ENCODE peak calls at places on chromosome 17, in seven cellular contexts. H is MV-4-11; D is anterior cingulate cortex; U is NCI-H748 treated with DMSO at 0.1 percent for 48 hours; Q is GM23338; K is CD8-positive, alpha-beta memory T cell; Y is H54. X is an unnamed sample.

GRCh38 chr17:9252525-9252924 is 231.2 kb downstream of the NTN1 start:
- DNase-seq in H (no peak), D (no peak), U (no peak), Q (no peak), K (no peak), Y (no peak), X (no peak)

GRCh38 chr17:7341842-7342241 is 5.5 kb downstream of the ACAP1 start:
- DNase-seq in H (no peak), D (no peak), U (no peak), Q (no peak), K (peak), Y (no peak), X (no peak)

GRCh38 chr17:15321556-15322250 is 19.7 kb downstream of the TEKT3 start:
- DNase-seq in H (no peak), D (no peak), U (no peak), Q (no peak), K (no peak), Y (no peak), X (no peak)

GRCh38 chr17:37117743-37118142 is 169.0 kb downstream of the AATF start:
- DNase-seq in H (no peak), D (no peak), U (no peak), Q (no peak), K (no peak), Y (no peak), X (no peak)

GRCh38 chr17:47279062-47279801 is 25.6 kb downstream of the ITGB3 start:
- DNase-seq in H (peak), D (no peak), U (no peak), Q (peak), K (no peak), Y (peak), X (peak)

GRCh38 chr17:17406225-17406624 is 70.6 kb upstream of the MED9 start:
- DNase-seq in H (no peak), D (no peak), U (no peak), Q (no peak), K (no peak), Y (no peak), X (no peak)

GRCh38 chr17:394718-395095 is 42.1 kb upstream of the RPH3AL start:
- DNase-seq in H (no peak), D (no peak), U (no peak), Q (no peak), K (no peak), Y (no peak), X (no peak)

GRCh38 chr17:57478433-57478832 is 222.1 kb downstream of the MSI2 start:
- DNase-seq in H (no peak), D (no peak), U (no peak), Q (no peak), K (no peak), Y (no peak), X (no peak)

GRCh38 chr17:18980682-18981384 is 23.7 kb downstream of the FAM83G start:
- DNase-seq in H (no peak), D (no peak), U (no peak), Q (no peak), K (no peak), Y (no peak), X (no peak)

GRCh38 chr17:50263293-50264262 is 10.7 kb upstream of the TMEM92 start:
- DNase-seq in H (no peak), D (no peak), U (no peak), Q (peak), K (no peak), Y (no peak), X (no peak)

GRCh38 chr17:29179232-29180036 is 764 bp downstream of the MYO18A start:
- DNase-seq in H (no peak), D (peak), U (peak), Q (peak), K (no peak), Y (peak), X (peak)

GRCh38 chr17:41013606-41014005 is 4.7 kb upstream of the KRTAP3-1 start:
- DNase-seq in H (no peak), D (no peak), U (no peak), Q (no peak), K (no peak), Y (no peak), X (no peak)

GRCh38 chr17:34099859-34100258 is 155.2 kb upstream of the CCL2 start:
- DNase-seq in H (no peak), D (no peak), U (no peak), Q (peak), K (no peak), Y (no peak), X (no peak)

GRCh38 chr17:1177099-1177996 is 2.4 kb downstream of the ABR start:
- DNase-seq in H (no peak), D (no peak), U (no peak), Q (no peak), K (no peak), Y (peak), X (no peak)

X was measured in bronchial epithelial cell.